ENCODE peak calls at places on chromosomes 4 and X, in nine cellular contexts. One of them, this sample, is unnamed.

GRCh38 chr4:851701-852430 is 25.9 kb upstream of the CPLX1 start:
- DNase-seq in A549: no peak
- DNase-seq in sigmoid colon: no peak
- DNase-seq in uterus: no peak
- DNase-seq in lower leg skin: no peak
- DNase-seq in suprapubic skin: peak
- DNase-seq in transverse colon: no peak
- DNase-seq in endothelial cell of umbilical vein: no peak
- DNase-seq in H54: no peak
- DNase-seq in this sample: no peak

GRCh38 chr4:80876810-80877209 is 153.7 kb upstream of the BMP3 start:
- DNase-seq in sigmoid colon: no peak
- DNase-seq in suprapubic skin: no peak
- DNase-seq in transverse colon: no peak
- DNase-seq in H54: no peak
- DNase-seq in endothelial cell of umbilical vein: no peak
- DNase-seq in A549: no peak
- DNase-seq in uterus: no peak
- DNase-seq in lower leg skin: no peak
- DNase-seq in this sample: no peak

GRCh38 chr4:105520819-105521790 is 31.3 kb upstream of the ARHGEF38 start:
- DNase-seq in uterus: no peak
- DNase-seq in lower leg skin: no peak
- DNase-seq in sigmoid colon: no peak
- DNase-seq in suprapubic skin: no peak
- DNase-seq in A549: peak
- DNase-seq in H54: peak
- DNase-seq in endothelial cell of umbilical vein: peak
- DNase-seq in transverse colon: peak
- DNase-seq in this sample: peak

GRCh38 chrX:25144043-25144940 is 128.5 kb upstream of the ARX start:
- DNase-seq in uterus: peak
- DNase-seq in lower leg skin: peak
- DNase-seq in A549: peak
- DNase-seq in endothelial cell of umbilical vein: peak
- DNase-seq in sigmoid colon: peak
- DNase-seq in suprapubic skin: peak
- DNase-seq in H54: no peak
- DNase-seq in transverse colon: peak
- DNase-seq in this sample: peak

GRCh38 chr4:73345399-73345975 is 58.6 kb upstream of the ALB start:
- DNase-seq in endothelial cell of umbilical vein: no peak
- DNase-seq in sigmoid colon: no peak
- DNase-seq in transverse colon: no peak
- DNase-seq in A549: peak
- DNase-seq in lower leg skin: no peak
- DNase-seq in uterus: no peak
- DNase-seq in suprapubic skin: no peak
- DNase-seq in H54: no peak
- DNase-seq in this sample: no peak

GRCh38 chr4:116926631-116927295 is 158.6 kb downstream of the TRAM1L1 start:
- DNase-seq in lower leg skin: no peak
- DNase-seq in transverse colon: no peak
- DNase-seq in sigmoid colon: no peak
- DNase-seq in uterus: no peak
- DNase-seq in H54: no peak
- DNase-seq in endothelial cell of umbilical vein: no peak
- DNase-seq in suprapubic skin: no peak
- DNase-seq in A549: no peak
- DNase-seq in this sample: no peak

GRCh38 chr4:156970501-156971167 is 965 bp downstream of the PDGFC start:
- DNase-seq in endothelial cell of umbilical vein: peak
- DNase-seq in uterus: peak
- DNase-seq in A549: peak
- DNase-seq in sigmoid colon: peak
- DNase-seq in H54: no peak
- DNase-seq in transverse colon: peak
- DNase-seq in lower leg skin: peak
- DNase-seq in suprapubic skin: peak
- DNase-seq in this sample: peak

GRCh38 chr4:119841361-119841760 is 212.8 kb upstream of the PDE5A start:
- DNase-seq in endothelial cell of umbilical vein: no peak
- DNase-seq in transverse colon: no peak
- DNase-seq in sigmoid colon: no peak
- DNase-seq in lower leg skin: no peak
- DNase-seq in suprapubic skin: no peak
- DNase-seq in A549: no peak
- DNase-seq in uterus: no peak
- DNase-seq in H54: peak
- DNase-seq in this sample: no peak

GRCh38 chr4:164700471-164700870 is 53.5 kb upstream of the SMIM31 start:
- DNase-seq in uterus: no peak
- DNase-seq in suprapubic skin: no peak
- DNase-seq in H54: no peak
- DNase-seq in lower leg skin: no peak
- DNase-seq in sigmoid colon: no peak
- DNase-seq in transverse colon: no peak
- DNase-seq in A549: peak
- DNase-seq in endothelial cell of umbilical vein: no peak
- DNase-seq in this sample: peak

GRCh38 chrX:119552508-119552907 is 12.7 kb downstream of the STEEP1 start:
- DNase-seq in transverse colon: no peak
- DNase-seq in uterus: no peak
- DNase-seq in H54: no peak
- DNase-seq in lower leg skin: no peak
- DNase-seq in A549: no peak
- DNase-seq in suprapubic skin: no peak
- DNase-seq in endothelial cell of umbilical vein: no peak
- DNase-seq in sigmoid colon: no peak
- DNase-seq in this sample: no peak

GRCh38 chrX:2317527-2318055 is 183.2 kb downstream of the DHRSX start:
- DNase-seq in H54: no peak
- DNase-seq in A549: no peak
- DNase-seq in suprapubic skin: no peak
- DNase-seq in endothelial cell of umbilical vein: no peak
- DNase-seq in sigmoid colon: no peak
- DNase-seq in uterus: no peak
- DNase-seq in transverse colon: no peak
- DNase-seq in lower leg skin: no peak
- DNase-seq in this sample: no peak

GRCh38 chr4:93416337-93417102 is 412.0 kb upstream of the ATOH1 start:
- DNase-seq in lower leg skin: no peak
- DNase-seq in suprapubic skin: no peak
- DNase-seq in endothelial cell of umbilical vein: no peak
- DNase-seq in uterus: no peak
- DNase-seq in A549: no peak
- DNase-seq in transverse colon: no peak
- DNase-seq in H54: no peak
- DNase-seq in sigmoid colon: no peak
- DNase-seq in this sample: no peak

GRCh38 chr4:103054030-103054429 is 22.5 kb downstream of the SLC9B2 start:
- DNase-seq in transverse colon: no peak
- DNase-seq in H54: no peak
- DNase-seq in A549: no peak
- DNase-seq in sigmoid colon: no peak
- DNase-seq in uterus: no peak
- DNase-seq in endothelial cell of umbilical vein: no peak
- DNase-seq in suprapubic skin: no peak
- DNase-seq in lower leg skin: no peak
- DNase-seq in this sample: no peak

DNA sequence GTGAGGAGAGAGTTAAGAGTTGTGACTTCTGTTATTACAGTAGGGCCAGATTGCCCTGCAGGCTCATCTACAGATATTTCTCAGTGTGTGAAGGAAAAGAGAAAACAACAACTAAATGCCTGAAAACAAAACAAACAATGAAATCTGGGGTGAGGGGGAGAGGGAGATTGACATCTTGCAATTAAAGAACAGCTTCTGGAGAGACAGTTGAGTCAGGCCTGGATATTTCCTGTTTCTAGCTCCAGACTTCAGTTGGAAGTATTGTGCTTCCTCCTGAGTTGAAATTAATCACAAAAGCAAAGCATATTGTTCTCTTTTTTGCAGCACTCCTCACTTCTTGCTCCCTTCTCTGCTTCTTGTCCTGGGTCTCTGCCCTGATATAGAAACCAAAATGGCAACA is 108.3 kb upstream of the SCML1 start:
- DNase-seq in uterus: no peak
- DNase-seq in endothelial cell of umbilical vein: peak
- DNase-seq in H54: no peak
- DNase-seq in sigmoid colon: no peak
- DNase-seq in suprapubic skin: no peak
- DNase-seq in lower leg skin: no peak
- DNase-seq in A549: no peak
- DNase-seq in transverse colon: no peak
- DNase-seq in this sample: no peak
- TF ChIP-seq POLR2A in uterus: no peak
- TF ChIP-seq POLR2A in endothelial cell of umbilical vein: no peak
- TF ChIP-seq POLR2A in H54: no peak
- TF ChIP-seq POLR2A in sigmoid colon: no peak
- TF ChIP-seq POLR2A in suprapubic skin: no peak
- TF ChIP-seq POLR2A in lower leg skin: no peak
- TF ChIP-seq POLR2A in A549: no peak
- TF ChIP-seq POLR2A in transverse colon: no peak
- TF ChIP-seq POLR2A in this sample: no peak

DNA sequence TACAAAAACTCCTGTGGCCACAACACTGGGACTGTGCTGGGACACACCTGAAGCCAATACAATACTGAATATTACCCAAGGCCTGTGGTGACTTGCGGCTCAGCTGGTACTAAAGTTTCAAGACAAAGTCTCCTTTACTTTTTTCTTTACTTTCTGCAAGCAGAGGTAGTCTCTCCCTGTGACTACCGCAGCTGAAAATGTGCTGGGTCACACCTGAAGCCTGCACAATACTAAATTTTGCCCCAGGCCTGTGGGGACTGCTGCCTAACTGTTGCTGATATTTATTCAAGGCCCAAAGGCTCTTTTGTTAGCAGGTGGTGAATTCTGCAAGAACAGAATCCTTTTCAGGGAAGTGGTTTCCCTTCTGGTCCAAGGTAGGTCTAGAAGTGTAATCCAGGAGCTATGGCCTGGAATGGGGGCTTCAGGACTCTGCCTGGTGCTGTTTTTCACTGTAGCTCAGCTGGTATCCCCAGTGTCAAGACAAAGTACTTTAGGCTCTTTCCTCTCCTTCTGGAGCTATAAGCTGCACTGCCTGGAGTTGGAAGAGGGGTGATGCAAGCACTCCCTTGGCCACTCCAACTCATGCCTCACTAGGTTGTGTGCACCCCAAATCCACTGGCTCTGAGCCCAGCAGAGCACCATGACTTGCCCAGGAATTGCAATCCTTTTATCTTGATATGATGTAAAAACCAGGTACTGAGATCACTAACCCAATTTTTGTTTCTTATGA is 489.4 kb downstream of the TECRL start:
- DNase-seq in lower leg skin: no peak
- DNase-seq in sigmoid colon: peak
- DNase-seq in transverse colon: no peak
- DNase-seq in endothelial cell of umbilical vein: no peak
- DNase-seq in suprapubic skin: no peak
- DNase-seq in uterus: no peak
- DNase-seq in A549: no peak
- DNase-seq in H54: no peak
- DNase-seq in this sample: no peak
- TF ChIP-seq POLR2A in lower leg skin: no peak
- TF ChIP-seq POLR2A in sigmoid colon: no peak
- TF ChIP-seq POLR2A in transverse colon: no peak
- TF ChIP-seq POLR2A in endothelial cell of umbilical vein: no peak
- TF ChIP-seq POLR2A in suprapubic skin: no peak
- TF ChIP-seq POLR2A in uterus: no peak
- TF ChIP-seq POLR2A in A549: no peak
- TF ChIP-seq POLR2A in H54: no peak
- TF ChIP-seq POLR2A in this sample: no peak

GRCh38 chr4:110616162-110617062 is 6.5 kb downstream of the PITX2 start:
- DNase-seq in H54: no peak
- DNase-seq in sigmoid colon: no peak
- DNase-seq in lower leg skin: no peak
- DNase-seq in endothelial cell of umbilical vein: no peak
- DNase-seq in uterus: no peak
- DNase-seq in suprapubic skin: no peak
- DNase-seq in transverse colon: no peak
- DNase-seq in A549: no peak
- DNase-seq in this sample: no peak

GRCh38 chr4:110619001-110619350 is 3.9 kb downstream of the PITX2 start:
- DNase-seq in lower leg skin: no peak
- DNase-seq in endothelial cell of umbilical vein: no peak
- DNase-seq in uterus: no peak
- DNase-seq in transverse colon: no peak
- DNase-seq in H54: no peak
- DNase-seq in sigmoid colon: no peak
- DNase-seq in A549: no peak
- DNase-seq in suprapubic skin: no peak
- DNase-seq in this sample: no peak

GRCh38 chr4:110615366-110616161 is 7.3 kb downstream of the PITX2 start:
- DNase-seq in transverse colon: no peak
- DNase-seq in A549: no peak
- DNase-seq in H54: no peak
- DNase-seq in suprapubic skin: no peak
- DNase-seq in endothelial cell of umbilical vein: no peak
- DNase-seq in sigmoid colon: no peak
- DNase-seq in lower leg skin: no peak
- DNase-seq in uterus: no peak
- DNase-seq in this sample: no peak

GRCh38 chr4:110618091-110619000 is 4.5 kb downstream of the PITX2 start:
- DNase-seq in transverse colon: peak
- DNase-seq in sigmoid colon: no peak
- DNase-seq in endothelial cell of umbilical vein: no peak
- DNase-seq in uterus: no peak
- DNase-seq in H54: no peak
- DNase-seq in suprapubic skin: no peak
- DNase-seq in lower leg skin: peak
- DNase-seq in A549: no peak
- DNase-seq in this sample: no peak

GRCh38 chr4:110617095-110617494 is 5.8 kb downstream of the PITX2 start:
- DNase-seq in suprapubic skin: no peak
- DNase-seq in transverse colon: no peak
- DNase-seq in sigmoid colon: no peak
- DNase-seq in endothelial cell of umbilical vein: no peak
- DNase-seq in A549: no peak
- DNase-seq in lower leg skin: no peak
- DNase-seq in H54: no peak
- DNase-seq in uterus: no peak
- DNase-seq in this sample: no peak
- TF ChIP-seq POLR2A in suprapubic skin: no peak
- TF ChIP-seq POLR2A in transverse colon: no peak
- TF ChIP-seq POLR2A in sigmoid colon: no peak
- TF ChIP-seq POLR2A in endothelial cell of umbilical vein: no peak
- TF ChIP-seq POLR2A in A549: no peak
- TF ChIP-seq POLR2A in lower leg skin: no peak
- TF ChIP-seq POLR2A in H54: no peak
- TF ChIP-seq POLR2A in uterus: no peak
- TF ChIP-seq POLR2A in this sample: no peak

GRCh38 chr4:77903186-77903585 is 40.6 kb downstream of the MRPL1 start:
- DNase-seq in lower leg skin: no peak
- DNase-seq in H54: no peak
- DNase-seq in uterus: no peak
- DNase-seq in suprapubic skin: no peak
- DNase-seq in endothelial cell of umbilical vein: no peak
- DNase-seq in transverse colon: no peak
- DNase-seq in A549: no peak
- DNase-seq in sigmoid colon: no peak
- DNase-seq in this sample: no peak

GRCh38 chr4:77911091-77911490 is 48.5 kb downstream of the MRPL1 start:
- DNase-seq in sigmoid colon: no peak
- DNase-seq in lower leg skin: no peak
- DNase-seq in A549: no peak
- DNase-seq in uterus: no peak
- DNase-seq in H54: no peak
- DNase-seq in suprapubic skin: no peak
- DNase-seq in endothelial cell of umbilical vein: no peak
- DNase-seq in transverse colon: no peak
- DNase-seq in this sample: no peak

GRCh38 chr4:77905651-77906263 is 43.1 kb downstream of the MRPL1 start:
- DNase-seq in suprapubic skin: no peak
- DNase-seq in transverse colon: no peak
- DNase-seq in endothelial cell of umbilical vein: no peak
- DNase-seq in sigmoid colon: no peak
- DNase-seq in uterus: no peak
- DNase-seq in lower leg skin: no peak
- DNase-seq in A549: no peak
- DNase-seq in H54: no peak
- DNase-seq in this sample: peak
- TF ChIP-seq POLR2A in suprapubic skin: no peak
- TF ChIP-seq POLR2A in transverse colon: no peak
- TF ChIP-seq POLR2A in endothelial cell of umbilical vein: no peak
- TF ChIP-seq POLR2A in sigmoid colon: no peak
- TF ChIP-seq POLR2A in uterus: no peak
- TF ChIP-seq POLR2A in lower leg skin: no peak
- TF ChIP-seq POLR2A in A549: no peak
- TF ChIP-seq POLR2A in H54: no peak
- TF ChIP-seq POLR2A in this sample: no peak